ENCODE peak calls at places on chromosomes 16 and 17, in six cellular contexts. W, U, Z, C, R and O are unnamed samples.
A peak's percentile ranks its signal among the peaks of the same experiment; 100 is the strongest.

GRCh38 chr17:81432873-81433451 is 37.7 kb downstream of the BAHCC1 start:
- DNase-seq in R (no peak), U (no peak), C (no peak), Z (no peak), W (no peak), O (peak; percentile 59)

GRCh38 chr17:49193513-49194296 is 16.7 kb downstream of the GNGT2 start:
- DNase-seq in W (no peak), U (no peak), Z (no peak), R (peak; percentile 100), C (no peak), O (peak; percentile 79)

GRCh38 chr16:27721548-27722265 is 171.8 kb downstream of the KATNIP start:
- DNase-seq in R (no peak), U (no peak), W (no peak), C (no peak), Z (no peak), O (no peak)

GRCh38 chr17:40800381-40800780 is 622 bp upstream of the KRT28 start:
- DNase-seq in C (no peak), R (no peak), W (no peak), Z (no peak), U (no peak), O (no peak)

GRCh38 chr17:2521257-2521656 is 9.6 kb upstream of the METTL16 start:
- DNase-seq in C (no peak), U (no peak), Z (no peak), R (no peak), W (no peak), O (no peak)

GRCh38 chr17:77887464-77888241 is 70.8 kb upstream of the TNRC6C start:
- DNase-seq in Z (no peak), W (no peak), R (peak; percentile 44), U (no peak), C (peak; percentile 36), O (peak; percentile 65)

GRCh38 chr16:23502466-23502865 is 7.8 kb downstream of the GGA2 start:
- DNase-seq in Z (no peak), W (no peak), R (no peak), C (no peak), U (no peak), O (no peak)

GRCh38 chr17:82932146-82933005 is 92.6 kb upstream of the ZNF750 start:
- DNase-seq in Z (no peak), U (no peak), R (no peak), C (no peak), W (no peak), O (no peak)

GRCh38 chr16:14549789-14550153 is 80.3 kb downstream of the PARN start:
- DNase-seq in W (no peak), Z (no peak), R (peak; percentile 63), C (no peak), U (no peak), O (no peak)

GRCh38 chr17:5355416-5356129 is 63.9 kb downstream of the NUP88 start:
- DNase-seq in C (no peak), Z (no peak), U (no peak), W (no peak), R (no peak), O (no peak)

GRCh38 chr16:1309888-1310831 is 724 bp downstream of the UBE2I start:
- DNase-seq in C (no peak), Z (no peak), W (peak; percentile 57), R (no peak), U (no peak), O (peak; percentile 39)